ENCODE peak calls at places on chromosomes 7 and 10, in four cellular contexts. One of them, this sample, is unnamed.

GRCh38 chr7:103851357-103851756 is 138.1 kb downstream of the RELN start:
- DNase-seq in mesothelial cell of epicardium: no peak
- DNase-seq in cortex of kidney: no peak
- DNase-seq in mesenteric fat pad: no peak
- DNase-seq in this sample: no peak

GRCh38 chr10:27714349-27714748 is 31.3 kb downstream of the MKX start:
- DNase-seq in mesothelial cell of epicardium: no peak
- DNase-seq in mesenteric fat pad: no peak
- DNase-seq in cortex of kidney: no peak
- DNase-seq in this sample: no peak

GRCh38 chr10:70954373-70954772 is 66.0 kb upstream of the PCBD1 start:
- DNase-seq in mesenteric fat pad: no peak
- DNase-seq in mesothelial cell of epicardium: no peak
- DNase-seq in cortex of kidney: no peak
- DNase-seq in this sample: no peak

GRCh38 chr7:142001163-142001874 is 5.6 kb downstream of the MGAM start:
- DNase-seq in mesothelial cell of epicardium: no peak
- DNase-seq in cortex of kidney: no peak
- DNase-seq in mesenteric fat pad: no peak
- DNase-seq in this sample: no peak

GRCh38 chr7:140672382-140673062 is at the start of gene ADCK2:
- DNase-seq in cortex of kidney: no peak
- DNase-seq in mesenteric fat pad: no peak
- DNase-seq in mesothelial cell of epicardium: no peak
- DNase-seq in this sample: peak; percentile 98

GRCh38 chr10:314871-315270 is 179.6 kb downstream of the ZMYND11 start:
- DNase-seq in cortex of kidney: no peak
- DNase-seq in mesothelial cell of epicardium: no peak
- DNase-seq in mesenteric fat pad: no peak
- DNase-seq in this sample: no peak

GRCh38 chr10:86685416-86685815 is 17.1 kb downstream of the LDB3 start:
- DNase-seq in cortex of kidney: no peak
- DNase-seq in mesothelial cell of epicardium: no peak
- DNase-seq in mesenteric fat pad: no peak
- DNase-seq in this sample: no peak

GRCh38 chr10:21926949-21927348 is 76.6 kb downstream of the DNAJC1 start:
- DNase-seq in mesothelial cell of epicardium: peak; percentile 24
- DNase-seq in mesenteric fat pad: no peak
- DNase-seq in cortex of kidney: no peak
- DNase-seq in this sample: peak; percentile 42

GRCh38 chr10:34495938-34496337 is 319.2 kb downstream of the PARD3 start:
- DNase-seq in cortex of kidney: no peak
- DNase-seq in mesothelial cell of epicardium: no peak
- DNase-seq in mesenteric fat pad: no peak
- DNase-seq in this sample: no peak

GRCh38 chr10:116079355-116079754 is 193.7 kb downstream of the GFRA1 start:
- DNase-seq in cortex of kidney: no peak
- DNase-seq in mesenteric fat pad: no peak
- DNase-seq in mesothelial cell of epicardium: no peak
- DNase-seq in this sample: no peak

GRCh38 chr10:28975891-28976471 is 298.7 kb downstream of the BAMBI start:
- DNase-seq in cortex of kidney: no peak
- DNase-seq in mesenteric fat pad: no peak
- DNase-seq in mesothelial cell of epicardium: no peak
- DNase-seq in this sample: peak; percentile 63

GRCh38 chr10:118277871-118278270 is 64.3 kb downstream of the FAM204A start:
- DNase-seq in mesothelial cell of epicardium: no peak
- DNase-seq in mesenteric fat pad: no peak
- DNase-seq in cortex of kidney: no peak
- DNase-seq in this sample: no peak

GRCh38 chr7:71521506-71521905 is 389.6 kb downstream of the GALNT17 start:
- DNase-seq in mesothelial cell of epicardium: no peak
- DNase-seq in mesenteric fat pad: no peak
- DNase-seq in cortex of kidney: no peak
- DNase-seq in this sample: no peak

GRCh38 chr7:153044981-153045380 is 285.4 kb downstream of the ACTR3B start:
- DNase-seq in mesothelial cell of epicardium: no peak
- DNase-seq in cortex of kidney: no peak
- DNase-seq in mesenteric fat pad: no peak
- DNase-seq in this sample: no peak

GRCh38 chr7:12770227-12770975 is 83.0 kb downstream of the ARL4A start:
- DNase-seq in mesenteric fat pad: no peak
- DNase-seq in cortex of kidney: no peak
- DNase-seq in mesothelial cell of epicardium: no peak
- DNase-seq in this sample: no peak

GRCh38 chr10:110667620-110668343 is 23.6 kb downstream of the RBM20 start:
- DNase-seq in mesenteric fat pad: no peak
- DNase-seq in mesothelial cell of epicardium: no peak
- DNase-seq in cortex of kidney: no peak
- DNase-seq in this sample: no peak

GRCh38 chr10:88118769-88119559 is 255.5 kb downstream of the PTEN start:
- DNase-seq in mesothelial cell of epicardium: no peak
- DNase-seq in cortex of kidney: no peak
- DNase-seq in mesenteric fat pad: no peak
- DNase-seq in this sample: no peak

GRCh38 chr7:120654241-120654640 is 203.7 kb downstream of the TSPAN12 start:
- DNase-seq in mesothelial cell of epicardium: no peak
- DNase-seq in cortex of kidney: no peak
- DNase-seq in mesenteric fat pad: no peak
- DNase-seq in this sample: no peak

GRCh38 chr10:54800677-54801480 is at the start of gene PCDH15:
- DNase-seq in mesenteric fat pad: no peak
- DNase-seq in mesothelial cell of epicardium: no peak
- DNase-seq in cortex of kidney: no peak
- DNase-seq in this sample: no peak

GRCh38 chr7:44057849-44058758 is 7.3 kb downstream of the PGAM2 start:
- DNase-seq in cortex of kidney: no peak
- DNase-seq in mesenteric fat pad: peak; percentile 69
- DNase-seq in mesothelial cell of epicardium: no peak
- DNase-seq in this sample: peak; percentile 56

GRCh38 chr10:47231414-47231813 is 68.6 kb upstream of the GDF10 start:
- DNase-seq in mesenteric fat pad: no peak
- DNase-seq in mesothelial cell of epicardium: no peak
- DNase-seq in cortex of kidney: no peak
- DNase-seq in this sample: no peak